ENCODE peak calls at places on chromosomes 16 and 17, in eight cellular contexts. B is ovary, S is Peyer's patch, P is stomach, T is brain microvascular endothelial cell, Y is PC-3, F is choroid plexus epithelial cell, I is bronchial epithelial cell. G is an unnamed sample.

GRCh38 chr17:7477392-7478275 is 1.8 kb downstream of the ZBTB4 start:
- DNase-seq in I (peak; percentile 51), B (peak; percentile 49), Y (peak; percentile 11), S (no peak), T (peak; percentile 72), P (peak; percentile 60), F (peak; percentile 88), G (peak; percentile 57)

GRCh38 chr16:65975049-65975708 is 391.3 kb upstream of the CDH5 start:
- DNase-seq in Y (peak; percentile 90), S (no peak), B (no peak), F (peak; percentile 73), P (no peak), T (peak; percentile 57), I (peak; percentile 64), G (peak; percentile 56)

GRCh38 chr17:37713028-37713431 is 31.8 kb downstream of the HNF1B start:
- DNase-seq in S (no peak), B (no peak), T (no peak), I (no peak), F (no peak), Y (no peak), P (peak; percentile 65), G (no peak)

GRCh38 chr17:34519286-34519685 is 60.1 kb upstream of the TMEM132E start:
- DNase-seq in F (peak; percentile 2), P (no peak), I (no peak), T (no peak), Y (no peak), S (no peak), B (no peak), G (no peak)

GRCh38 chr16:2163211-2163881 is 7.8 kb downstream of the TRAF7 start:
- DNase-seq in P (peak; percentile 77), B (no peak), Y (peak; percentile 81), I (peak; percentile 78), F (no peak), S (peak; percentile 89), T (no peak), G (no peak)

GRCh38 chr16:84169765-84170310 is 17.0 kb downstream of the TAF1C start:
- DNase-seq in F (no peak), T (no peak), B (no peak), P (no peak), I (no peak), Y (no peak), S (no peak), G (no peak)

GRCh38 chr17:33072421-33073175 is 81.0 kb downstream of the SPACA3 start:
- DNase-seq in F (no peak), S (no peak), Y (peak; percentile 58), P (no peak), I (peak; percentile 23), B (no peak), T (no peak), G (peak; percentile 3)

GRCh38 chr17:34370376-34370996 is 7.5 kb upstream of the CCL1 start:
- DNase-seq in F (no peak), I (no peak), Y (no peak), T (no peak), P (no peak), S (no peak), B (no peak), G (no peak)

GRCh38 chr16:14351647-14352046 is 278.4 kb downstream of the PARN start:
- DNase-seq in T (no peak), Y (peak; percentile 9), F (no peak), I (no peak), B (no peak), S (no peak), P (no peak), G (no peak)

GRCh38 chr17:32876414-32877163 is at the start of gene MYO1D:
- DNase-seq in I (peak; percentile 60), Y (peak; percentile 65), T (no peak), P (peak; percentile 79), B (peak; percentile 57), S (peak; percentile 89), F (peak; percentile 3), G (no peak)

GRCh38 chr17:28901866-28902818 is 737 bp downstream of the DHRS13 start:
- DNase-seq in F (no peak), B (no peak), T (no peak), I (no peak), Y (no peak), P (peak; percentile 46), S (peak; percentile 78), G (no peak)

GRCh38 chr16:72474511-72475123 is 302.7 kb upstream of the PMFBP1 start:
- DNase-seq in S (no peak), Y (peak; percentile 73), I (peak; percentile 74), F (peak; percentile 94), B (no peak), P (no peak), T (peak; percentile 81), G (peak; percentile 95)

GRCh38 chr16:2815299-2815771 is 1.7 kb upstream of the PRSS21 start:
- DNase-seq in Y (no peak), S (no peak), P (no peak), T (no peak), F (no peak), B (no peak), I (no peak), G (no peak)

GRCh38 chr16:18965555-18965954 is 18.2 kb upstream of the TMC7 start:
- DNase-seq in I (no peak), F (no peak), B (no peak), T (no peak), P (no peak), S (no peak), Y (no peak), G (no peak)

GRCh38 chr17:49572806-49573420 is 2.8 kb upstream of the NXPH3 start:
- DNase-seq in P (no peak), B (no peak), F (no peak), Y (no peak), T (no peak), S (no peak), I (no peak), G (no peak)

GRCh38 chr17:55187371-55187770 is 77.4 kb upstream of the HLF start:
- DNase-seq in B (no peak), S (no peak), F (no peak), I (no peak), Y (no peak), P (no peak), T (no peak), G (no peak)

GRCh38 chr16:66226762-66227161 is 139.7 kb upstream of the CDH5 start:
- DNase-seq in P (no peak), T (no peak), F (no peak), Y (no peak), I (no peak), S (no peak), B (no peak), G (no peak)

GRCh38 chr17:3015890-3016289 is 47.5 kb downstream of the OR1D5 start:
- DNase-seq in Y (peak; percentile 48), T (peak; percentile 9), I (peak; percentile 36), S (no peak), B (no peak), F (no peak), P (no peak), G (no peak)

GRCh38 chr17:42460371-42460770 is 1.7 kb downstream of the ATP6V0A1 start:
- DNase-seq in T (no peak), B (no peak), S (no peak), F (no peak), P (no peak), I (no peak), Y (no peak), G (no peak)
- H3K4me3 ChIP-seq in T (peak overlapping the region; percentile 81), B (peak overlapping the region; percentile 86), S (peak overlapping the region; percentile 85), F (peak overlapping the region; percentile 82), P (peak overlapping the region; percentile 66), I (no peak overlapping the region), Y (no peak overlapping the region), G (peak overlapping the region; percentile 82)

DNA sequence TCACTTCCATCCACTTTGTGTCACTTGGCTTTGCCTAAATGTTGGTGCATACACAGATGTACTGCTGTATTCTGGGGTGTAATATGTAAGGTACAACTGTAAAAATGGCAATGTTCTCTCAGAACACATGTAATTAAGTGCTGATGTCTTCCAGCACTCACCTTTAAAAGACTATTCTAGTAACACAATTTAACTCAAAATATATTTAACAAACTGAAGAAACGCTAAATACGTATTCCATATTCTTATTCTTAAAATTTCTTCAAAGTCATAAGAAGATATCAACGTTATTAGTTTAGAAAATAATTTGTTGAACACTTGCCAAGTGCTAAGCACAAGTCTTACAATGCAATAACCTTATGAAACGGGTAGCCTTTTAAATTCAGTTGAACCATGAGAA is 3.6 kb downstream of the CMC2 start:
- DNase-seq in I (no peak), B (no peak), Y (no peak), S (no peak), T (no peak), F (no peak), P (no peak), G (no peak)
- H3K4me3 ChIP-seq in I (no peak overlapping the region), B (no peak overlapping the region), Y (no peak overlapping the region), S (no peak overlapping the region), T (no peak overlapping the region), F (no peak overlapping the region), P (no peak overlapping the region), G (no peak overlapping the region)

GRCh38 chr17:60151355-60151754 is 1.6 kb downstream of the CA4 start:
- DNase-seq in F (no peak), Y (no peak), T (no peak), P (no peak), B (no peak), S (no peak), I (no peak), G (no peak)
- H3K4me3 ChIP-seq in F (no peak overlapping the region), Y (no peak overlapping the region), T (no peak overlapping the region), P (peak overlapping the region; percentile 38), B (no peak overlapping the region), S (no peak overlapping the region), I (no peak overlapping the region), G (no peak overlapping the region)

DNA sequence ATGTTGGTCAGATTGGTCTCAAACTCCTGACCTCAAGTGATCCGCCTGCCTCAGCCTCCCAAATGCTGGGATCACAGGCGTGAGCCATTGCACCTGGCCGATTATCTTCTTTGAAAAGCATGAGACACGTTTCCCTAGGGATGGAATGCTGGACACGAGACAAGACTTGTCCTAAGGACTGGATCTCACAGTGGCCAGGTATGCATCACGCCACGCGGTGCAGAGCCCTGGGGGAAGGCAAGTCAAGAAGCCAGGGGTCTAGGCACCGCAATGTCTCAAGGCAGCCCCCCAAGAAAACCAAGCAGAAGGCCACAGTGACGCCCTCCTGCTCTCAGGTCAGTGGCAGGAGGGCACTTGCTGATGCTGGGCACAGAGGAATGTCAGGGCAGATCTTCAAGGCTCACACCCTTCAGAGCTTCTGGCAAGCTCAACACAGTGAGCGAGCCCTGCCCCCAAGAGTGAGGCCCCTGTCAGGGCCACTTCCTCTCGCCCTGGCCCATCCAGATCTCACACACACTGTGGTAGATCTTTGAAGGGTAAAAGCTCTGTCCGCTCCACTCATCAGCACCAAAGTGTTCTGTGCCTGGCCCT is 134.7 kb downstream of the ZNF778 start:
- DNase-seq in T (no peak), B (no peak), P (no peak), F (no peak), I (peak; percentile 86), Y (no peak), S (no peak), G (no peak)
- H3K4me3 ChIP-seq in T (no peak overlapping the region), B (no peak overlapping the region), P (no peak overlapping the region), F (no peak overlapping the region), I (no peak overlapping the region), Y (no peak overlapping the region), S (no peak overlapping the region), G (no peak overlapping the region)

G was measured in astrocyte of the spinal cord.